ENCODE peak calls at places on chromosomes 4 and X, in four cellular contexts. T is tibial nerve; N is AG04450; O is CD8-positive, alpha-beta T cell. D is an unnamed sample.

GRCh38 chrX:9538544-9539045 is 73.7 kb downstream of the TBL1X start:
- DNase-seq in T (no peak), N (no peak), O (no peak), D (peak; percentile 44)

GRCh38 chrX:73922856-73923429 is 359.9 kb downstream of the CHIC1 start:
- DNase-seq in T (no peak), N (no peak), O (no peak), D (no peak)

GRCh38 chr4:33073811-33074210 is 2353.6 kb downstream of the PCDH7 start:
- DNase-seq in T (no peak), N (peak; percentile 11), O (no peak), D (peak; percentile 87)

GRCh38 chrX:141175786-141176185 is 1.1 kb downstream of the LDOC1 start:
- DNase-seq in T (no peak), N (no peak), O (no peak), D (no peak)

GRCh38 chr4:76930721-76931481 is 18.7 kb upstream of the SEPTIN11 start:
- DNase-seq in T (no peak), N (no peak), O (no peak), D (no peak)

GRCh38 chrX:115533485-115533884 is 27.5 kb upstream of the PLS3 start:
- DNase-seq in T (no peak), N (peak; percentile 4), O (no peak), D (no peak)

GRCh38 chr4:141307241-141307689 is 86.6 kb downstream of the ZNF330 start:
- DNase-seq in T (peak; percentile 28), N (peak; percentile 8), O (peak; percentile 32), D (peak; percentile 74)

GRCh38 chrX:52819788-52820187 is 8.7 kb downstream of the XAGE5 start:
- DNase-seq in T (no peak), N (no peak), O (no peak), D (no peak)

GRCh38 chr4:122700178-122700725 is 32.3 kb upstream of the BBS12 start:
- DNase-seq in T (no peak), N (no peak), O (no peak), D (peak; percentile 87)

GRCh38 chr4:169652535-169652934 is 32.2 kb downstream of the CLCN3 start:
- DNase-seq in T (no peak), N (no peak), O (no peak), D (no peak)

GRCh38 chr4:24862073-24862751 is 50.6 kb downstream of the CCDC149 start:
- DNase-seq in T (no peak), N (no peak), O (no peak), D (no peak)

GRCh38 chr4:74665346-74665745 is 129.0 kb downstream of the BTC start:
- DNase-seq in T (no peak), N (no peak), O (no peak), D (no peak)

GRCh38 chr4:1599491-1600210 is 84.5 kb downstream of the FAM53A start:
- DNase-seq in T (no peak), N (no peak), O (no peak), D (no peak)

GRCh38 chr4:146916479-146917076 is 29.1 kb downstream of the TTC29 start:
- DNase-seq in T (no peak), N (peak; percentile 11), O (no peak), D (peak; percentile 39)

GRCh38 chr4:2837110-2837903 is 6.3 kb upstream of the ADD1 start:
- DNase-seq in T (no peak), N (no peak), O (no peak), D (no peak)

GRCh38 chr4:2835978-2836377 is 7.7 kb upstream of the ADD1 start:
- DNase-seq in T (peak; percentile 11), N (no peak), O (no peak), D (no peak)

GRCh38 chr4:2839060-2839459 is 4.6 kb upstream of the ADD1 start:
- DNase-seq in T (no peak), N (no peak), O (no peak), D (no peak)

GRCh38 chr4:2836391-2836859 is 7.2 kb upstream of the ADD1 start:
- DNase-seq in T (no peak), N (no peak), O (no peak), D (no peak)

DNA sequence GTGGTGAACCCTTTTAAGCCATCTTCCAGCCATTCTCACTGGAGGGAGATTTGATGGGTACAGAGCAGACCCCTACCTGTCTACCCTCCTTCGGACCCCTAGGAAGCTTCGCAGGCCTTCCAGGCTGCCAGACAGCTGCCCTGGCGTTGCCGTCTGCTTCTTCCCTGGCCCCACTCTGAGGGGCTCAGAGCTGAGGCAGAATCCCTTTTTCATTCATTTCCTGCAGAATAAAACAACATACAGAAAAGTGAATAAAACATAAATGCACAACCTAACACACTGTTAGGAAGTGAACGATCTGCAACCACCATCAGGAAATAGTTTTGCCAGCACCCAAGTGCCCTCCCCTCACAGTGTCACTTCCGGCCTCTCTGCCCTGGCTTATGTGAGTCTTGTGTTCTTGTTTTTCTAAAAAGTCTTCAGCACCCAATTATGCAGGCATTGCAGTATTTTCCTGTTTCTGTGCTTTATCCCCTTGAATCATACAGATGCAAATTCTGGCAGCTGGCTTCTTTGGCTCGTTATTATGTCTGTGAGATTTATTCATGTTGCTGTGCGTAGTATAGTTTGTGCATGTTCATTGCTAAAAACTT is 5.6 kb upstream of the ADD1 start:
- DNase-seq in T (no peak), N (no peak), O (peak; percentile 65), D (peak; percentile 78)
- H3K4me3 ChIP-seq in T (peak overlapping the region; percentile 20), N (no peak overlapping the region), O (peak overlapping the region; percentile 41), D (no peak overlapping the region)

GRCh38 chr4:51842167-51842553 is 793 bp upstream of the DCUN1D4 start:
- DNase-seq in T (no peak), N (no peak), O (no peak), D (peak; percentile 14)
- H3K27ac ChIP-seq in T (peak overlapping the region; percentile 85), N (peak overlapping the region; percentile 59), O (peak overlapping the region; percentile 43), D (peak overlapping the region; percentile 72)

GRCh38 chr4:95204873-95205272 is 343.9 kb downstream of the UNC5C start:
- DNase-seq in T (no peak), N (no peak), O (no peak), D (peak; percentile 46)
- TF ChIP-seq CTCF in T (no peak), N (no peak), O (no peak), D (no peak)

GRCh38 chrX:145817666-145818521 is at the start of gene SLITRK2:
- DNase-seq in T (no peak), N (no peak), O (no peak), D (peak; percentile 0)
- H3K4me3 ChIP-seq in T (peak within 1 kb of the TSS; percentile 57), N (no peak within 1 kb of the TSS), O (no peak within 1 kb of the TSS), D (peak within 1 kb of the TSS; percentile 26)

DNA sequence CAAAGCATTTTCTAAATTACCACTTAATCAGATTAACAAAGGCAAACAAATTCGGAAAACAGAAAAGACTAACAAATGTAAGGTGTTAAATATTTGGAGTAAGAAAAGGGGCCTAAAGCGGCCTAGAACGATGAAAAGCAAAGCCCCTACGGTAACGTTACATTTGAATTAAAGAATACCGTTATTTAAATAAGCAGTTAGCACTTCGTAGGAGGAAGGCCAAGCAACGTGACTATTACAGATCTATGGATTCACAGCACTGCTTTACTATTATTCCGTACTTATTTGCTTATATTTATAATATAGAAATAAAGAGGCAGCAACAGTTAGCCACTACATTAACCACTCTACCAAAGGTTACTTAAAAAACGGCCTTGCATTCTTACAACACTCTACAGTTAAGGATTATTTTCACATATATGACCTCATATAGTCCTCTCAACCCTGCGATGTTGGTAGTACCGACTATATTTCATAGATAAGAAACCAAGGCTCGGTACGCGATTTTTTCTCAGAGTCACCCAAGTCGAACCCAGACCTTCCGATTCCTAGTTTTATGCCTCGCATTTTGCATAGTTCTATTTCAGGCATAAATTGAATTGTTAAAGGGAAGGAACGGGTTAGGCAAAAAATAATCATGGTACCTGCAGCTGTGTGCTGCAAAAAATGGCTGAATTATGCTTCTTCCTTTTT is 2.9 kb downstream of the KLHL15 start:
- DNase-seq in T (no peak), N (no peak), O (no peak), D (peak; percentile 38)
- H3K27ac ChIP-seq in T (peak overlapping the region; percentile 96), N (no peak overlapping the region), O (peak overlapping the region; percentile 73), D (peak overlapping the region; percentile 100)

DNA sequence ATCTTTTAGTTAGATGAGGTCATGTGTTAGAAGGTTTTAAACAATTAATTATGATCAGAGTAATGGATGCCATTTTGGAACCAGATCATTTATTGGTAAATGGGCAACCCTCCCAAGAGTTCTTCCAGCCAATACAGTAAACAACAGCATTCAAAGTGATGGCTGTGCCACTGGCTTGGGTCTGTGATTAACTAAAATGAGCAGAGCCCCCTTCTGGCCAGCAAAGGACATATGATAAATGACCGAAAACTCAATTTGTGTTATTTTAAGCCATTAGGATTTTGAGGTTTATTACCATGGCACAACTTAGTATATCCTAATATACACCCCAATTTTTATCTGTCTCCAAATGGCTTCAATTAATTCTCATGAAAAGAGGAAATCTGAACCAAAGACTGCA is 90.8 kb upstream of the NPFFR2 start:
- DNase-seq in T (no peak), N (no peak), O (no peak), D (peak; percentile 27)
- TF ChIP-seq CTCF in T (no peak), N (peak; percentile 41), O (no peak), D (peak; percentile 30)

GRCh38 chr4:184427687-184428086 is 46.7 kb downstream of the IRF2 start:
- DNase-seq in T (no peak), N (no peak), O (no peak), D (peak; percentile 54)
- H3K4me3 ChIP-seq in T (no peak overlapping the region), N (no peak overlapping the region), O (no peak overlapping the region), D (no peak overlapping the region)

GRCh38 chr4:87304659-87305277 is 17.9 kb downstream of the HSD17B13 start:
- DNase-seq in T (no peak), N (peak; percentile 4), O (no peak), D (no peak)
- H3K27ac ChIP-seq in T (no peak overlapping the region), N (no peak overlapping the region), O (no peak overlapping the region), D (no peak overlapping the region)

GRCh38 chr4:81084029-81084428 is 53.5 kb downstream of the BMP3 start:
- DNase-seq in T (no peak), N (peak; percentile 10), O (no peak), D (peak; percentile 64)
- TF ChIP-seq CTCF in T (no peak), N (peak; percentile 58), O (no peak), D (peak; percentile 48)

D was measured in cardiac muscle cell.